ENCODE peak calls at places on chromosome 2, in ten cellular contexts. One of them, this sample, is unnamed. For H3K27me3 and H3K36me3, the result is how much of the 10 kb centered on the place peaks cover.

GRCh38 chr2:145685323-145686050 is 1165.6 kb upstream of the ZEB2 start:
- DNase-seq in keratinocyte: no peak
- DNase-seq in aorta: no peak
- DNase-seq in transverse colon: no peak
- DNase-seq in ascending aorta: no peak
- DNase-seq in H1: no peak
- DNase-seq in heart left ventricle: no peak
- DNase-seq in tibial artery: no peak
- DNase-seq in mesendoderm: no peak
- DNase-seq in astrocyte: peak
- DNase-seq in this sample: no peak

GRCh38 chr2:72350852-72351251 is 203.2 kb upstream of the CYP26B1 start:
- DNase-seq in keratinocyte: peak
- DNase-seq in aorta: no peak
- DNase-seq in transverse colon: no peak
- DNase-seq in ascending aorta: no peak
- DNase-seq in H1: no peak
- DNase-seq in heart left ventricle: no peak
- DNase-seq in tibial artery: no peak
- DNase-seq in mesendoderm: peak
- DNase-seq in astrocyte: no peak
- DNase-seq in this sample: no peak

GRCh38 chr2:167733750-167734149 is 513.6 kb downstream of the STK39 start:
- DNase-seq in keratinocyte: no peak
- DNase-seq in aorta: no peak
- DNase-seq in transverse colon: peak
- DNase-seq in ascending aorta: no peak
- DNase-seq in H1: no peak
- DNase-seq in heart left ventricle: no peak
- DNase-seq in tibial artery: no peak
- DNase-seq in mesendoderm: peak
- DNase-seq in astrocyte: no peak
- DNase-seq in this sample: no peak

GRCh38 chr2:217775920-217776503 is 226.8 kb downstream of the TNS1 start:
- DNase-seq in keratinocyte: no peak
- DNase-seq in aorta: no peak
- DNase-seq in transverse colon: no peak
- DNase-seq in ascending aorta: no peak
- DNase-seq in H1: no peak
- DNase-seq in heart left ventricle: no peak
- DNase-seq in tibial artery: no peak
- DNase-seq in mesendoderm: peak
- DNase-seq in astrocyte: no peak
- DNase-seq in this sample: no peak

GRCh38 chr2:32565902-32566301 is 61.9 kb upstream of the TTC27 start:
- DNase-seq in keratinocyte: no peak
- DNase-seq in aorta: no peak
- DNase-seq in transverse colon: no peak
- DNase-seq in ascending aorta: no peak
- DNase-seq in H1: no peak
- DNase-seq in heart left ventricle: no peak
- DNase-seq in tibial artery: no peak
- DNase-seq in mesendoderm: no peak
- DNase-seq in astrocyte: no peak
- DNase-seq in this sample: no peak

GRCh38 chr2:216554755-216555154 is 56.1 kb downstream of the RPL37A start:
- DNase-seq in keratinocyte: no peak
- DNase-seq in aorta: no peak
- DNase-seq in transverse colon: no peak
- DNase-seq in ascending aorta: no peak
- DNase-seq in H1: no peak
- DNase-seq in heart left ventricle: no peak
- DNase-seq in tibial artery: no peak
- DNase-seq in mesendoderm: no peak
- DNase-seq in astrocyte: no peak
- DNase-seq in this sample: peak

GRCh38 chr2:100513650-100514049 is 43.4 kb downstream of the NMS start:
- DNase-seq in keratinocyte: no peak
- DNase-seq in aorta: no peak
- DNase-seq in transverse colon: no peak
- DNase-seq in ascending aorta: no peak
- DNase-seq in H1: no peak
- DNase-seq in heart left ventricle: no peak
- DNase-seq in tibial artery: no peak
- DNase-seq in mesendoderm: no peak
- DNase-seq in astrocyte: no peak
- DNase-seq in this sample: no peak

GRCh38 chr2:182088681-182089333 is 103.2 kb downstream of the PPP1R1C start:
- DNase-seq in keratinocyte: no peak
- DNase-seq in aorta: no peak
- DNase-seq in transverse colon: no peak
- DNase-seq in ascending aorta: no peak
- DNase-seq in H1: no peak
- DNase-seq in heart left ventricle: no peak
- DNase-seq in tibial artery: no peak
- DNase-seq in mesendoderm: no peak
- DNase-seq in astrocyte: no peak
- DNase-seq in this sample: no peak

GRCh38 chr2:109166811-109167210 is 37.8 kb downstream of the SH3RF3 start:
- DNase-seq in keratinocyte: no peak
- DNase-seq in aorta: no peak
- DNase-seq in transverse colon: no peak
- DNase-seq in ascending aorta: no peak
- DNase-seq in H1: no peak
- DNase-seq in heart left ventricle: no peak
- DNase-seq in tibial artery: no peak
- DNase-seq in mesendoderm: no peak
- DNase-seq in astrocyte: no peak
- DNase-seq in this sample: no peak

GRCh38 chr2:120230515-120231471 is 7.6 kb upstream of the TMEM185B start:
- DNase-seq in keratinocyte: no peak
- DNase-seq in aorta: peak
- DNase-seq in transverse colon: peak
- DNase-seq in ascending aorta: no peak
- DNase-seq in H1: no peak
- DNase-seq in heart left ventricle: no peak
- DNase-seq in tibial artery: peak
- DNase-seq in mesendoderm: no peak
- DNase-seq in astrocyte: no peak
- DNase-seq in this sample: no peak

GRCh38 chr2:234879671-234880455 is 72.0 kb upstream of the SH3BP4 start:
- DNase-seq in keratinocyte: peak
- DNase-seq in aorta: no peak
- DNase-seq in transverse colon: no peak
- DNase-seq in ascending aorta: no peak
- DNase-seq in H1: no peak
- DNase-seq in heart left ventricle: no peak
- DNase-seq in tibial artery: no peak
- DNase-seq in mesendoderm: no peak
- DNase-seq in astrocyte: peak
- DNase-seq in this sample: no peak

GRCh38 chr2:198662916-198663315 is 794.8 kb downstream of the SATB2 start:
- DNase-seq in keratinocyte: no peak
- DNase-seq in aorta: no peak
- DNase-seq in transverse colon: no peak
- DNase-seq in ascending aorta: no peak
- DNase-seq in H1: no peak
- DNase-seq in heart left ventricle: no peak
- DNase-seq in tibial artery: no peak
- DNase-seq in mesendoderm: no peak
- DNase-seq in astrocyte: no peak
- DNase-seq in this sample: no peak

GRCh38 chr2:47217277-47217676 is 62.2 kb upstream of the STPG4 start:
- DNase-seq in keratinocyte: no peak
- DNase-seq in aorta: no peak
- DNase-seq in transverse colon: no peak
- DNase-seq in ascending aorta: no peak
- DNase-seq in H1: no peak
- DNase-seq in heart left ventricle: no peak
- DNase-seq in tibial artery: no peak
- DNase-seq in mesendoderm: no peak
- DNase-seq in astrocyte: no peak
- DNase-seq in this sample: no peak

GRCh38 chr2:97748397-97748796 is 35.0 kb downstream of the ZAP70 start:
- DNase-seq in keratinocyte: no peak
- DNase-seq in aorta: no peak
- DNase-seq in transverse colon: peak
- DNase-seq in ascending aorta: no peak
- DNase-seq in H1: peak
- DNase-seq in heart left ventricle: peak
- DNase-seq in tibial artery: no peak
- DNase-seq in mesendoderm: peak
- DNase-seq in astrocyte: no peak
- DNase-seq in this sample: peak

GRCh38 chr2:1591461-1591770 is 152.9 kb downstream of the PXDN start:
- DNase-seq in keratinocyte: no peak
- DNase-seq in aorta: peak
- DNase-seq in transverse colon: no peak
- DNase-seq in ascending aorta: no peak
- DNase-seq in H1: no peak
- DNase-seq in heart left ventricle: no peak
- DNase-seq in tibial artery: no peak
- DNase-seq in mesendoderm: no peak
- DNase-seq in astrocyte: no peak
- DNase-seq in this sample: no peak
- H3K27ac ChIP-seq in keratinocyte: no peak
- H3K27ac ChIP-seq in aorta: no peak
- H3K27ac ChIP-seq in transverse colon: no peak
- H3K27ac ChIP-seq in ascending aorta: no peak
- H3K27ac ChIP-seq in H1: no peak
- H3K27ac ChIP-seq in heart left ventricle: no peak
- H3K27ac ChIP-seq in tibial artery: no peak
- H3K27ac ChIP-seq in mesendoderm: no peak
- H3K27ac ChIP-seq in astrocyte: peak
- H3K27ac ChIP-seq in this sample: no peak

GRCh38 chr2:23211987-23212583 is 172.9 kb upstream of the KLHL29 start:
- DNase-seq in keratinocyte: no peak
- DNase-seq in aorta: no peak
- DNase-seq in transverse colon: peak
- DNase-seq in ascending aorta: no peak
- DNase-seq in H1: no peak
- DNase-seq in heart left ventricle: no peak
- DNase-seq in tibial artery: no peak
- DNase-seq in mesendoderm: no peak
- DNase-seq in astrocyte: no peak
- DNase-seq in this sample: no peak
- H3K27me3 ChIP-seq in keratinocyte: under half
- H3K27me3 ChIP-seq in aorta: under half
- H3K27me3 ChIP-seq in transverse colon: under half
- H3K27me3 ChIP-seq in ascending aorta: under half
- H3K27me3 ChIP-seq in H1: under half
- H3K27me3 ChIP-seq in heart left ventricle: under half
- H3K27me3 ChIP-seq in tibial artery: under half
- H3K27me3 ChIP-seq in mesendoderm: under half
- H3K27me3 ChIP-seq in astrocyte: under half
- H3K27me3 ChIP-seq in this sample: under half

DNA sequence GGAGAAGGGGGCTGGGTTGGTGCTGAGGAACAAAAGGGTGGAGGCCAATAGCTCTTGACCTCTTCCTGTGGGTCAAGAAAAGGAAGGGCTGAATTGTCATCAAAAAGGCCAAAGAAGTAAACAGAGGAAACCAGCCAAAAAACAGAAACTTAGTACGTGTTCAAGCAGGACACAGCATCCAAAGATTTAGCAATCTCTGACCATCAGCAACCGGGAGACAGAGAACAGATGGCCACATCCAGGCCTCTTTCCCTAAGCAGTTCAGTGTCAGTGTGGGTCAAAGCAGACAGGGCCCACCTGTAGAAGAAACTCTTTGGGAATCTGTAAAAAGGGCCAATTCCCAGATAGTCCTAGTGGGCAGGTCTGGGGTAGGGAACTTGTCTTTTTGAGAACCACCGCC is 2.8 kb downstream of the DNPEP start:
- DNase-seq in keratinocyte: no peak
- DNase-seq in aorta: no peak
- DNase-seq in transverse colon: no peak
- DNase-seq in ascending aorta: no peak
- DNase-seq in H1: no peak
- DNase-seq in heart left ventricle: no peak
- DNase-seq in tibial artery: no peak
- DNase-seq in mesendoderm: no peak
- DNase-seq in astrocyte: no peak
- DNase-seq in this sample: no peak
- H3K36me3 ChIP-seq in keratinocyte: under half
- H3K36me3 ChIP-seq in aorta: under half
- H3K36me3 ChIP-seq in transverse colon: under half
- H3K36me3 ChIP-seq in ascending aorta: under half
- H3K36me3 ChIP-seq in H1: under half
- H3K36me3 ChIP-seq in heart left ventricle: half or more
- H3K36me3 ChIP-seq in tibial artery: half or more
- H3K36me3 ChIP-seq in mesendoderm: under half
- H3K36me3 ChIP-seq in astrocyte: under half
- H3K36me3 ChIP-seq in this sample: half or more

GRCh38 chr2:105393373-105394055 is 5.3 kb downstream of the FHL2 start:
- DNase-seq in keratinocyte: no peak
- DNase-seq in aorta: no peak
- DNase-seq in transverse colon: peak
- DNase-seq in ascending aorta: no peak
- DNase-seq in H1: no peak
- DNase-seq in heart left ventricle: peak
- DNase-seq in tibial artery: no peak
- DNase-seq in mesendoderm: no peak
- DNase-seq in astrocyte: peak
- DNase-seq in this sample: no peak

GRCh38 chr2:105397025-105397722 is 1.7 kb downstream of the FHL2 start:
- DNase-seq in keratinocyte: no peak
- DNase-seq in aorta: no peak
- DNase-seq in transverse colon: peak
- DNase-seq in ascending aorta: no peak
- DNase-seq in H1: no peak
- DNase-seq in heart left ventricle: no peak
- DNase-seq in tibial artery: no peak
- DNase-seq in mesendoderm: peak
- DNase-seq in astrocyte: no peak
- DNase-seq in this sample: no peak

GRCh38 chr2:105396254-105397024 is 2.4 kb downstream of the FHL2 start:
- DNase-seq in keratinocyte: peak
- DNase-seq in aorta: peak
- DNase-seq in transverse colon: peak
- DNase-seq in ascending aorta: no peak
- DNase-seq in H1: no peak
- DNase-seq in heart left ventricle: no peak
- DNase-seq in tibial artery: peak
- DNase-seq in mesendoderm: peak
- DNase-seq in astrocyte: peak
- DNase-seq in this sample: no peak

GRCh38 chr2:105394951-105395611 is 3.8 kb downstream of the FHL2 start:
- DNase-seq in keratinocyte: no peak
- DNase-seq in aorta: no peak
- DNase-seq in transverse colon: peak
- DNase-seq in ascending aorta: no peak
- DNase-seq in H1: no peak
- DNase-seq in heart left ventricle: no peak
- DNase-seq in tibial artery: no peak
- DNase-seq in mesendoderm: no peak
- DNase-seq in astrocyte: peak
- DNase-seq in this sample: no peak

DNA sequence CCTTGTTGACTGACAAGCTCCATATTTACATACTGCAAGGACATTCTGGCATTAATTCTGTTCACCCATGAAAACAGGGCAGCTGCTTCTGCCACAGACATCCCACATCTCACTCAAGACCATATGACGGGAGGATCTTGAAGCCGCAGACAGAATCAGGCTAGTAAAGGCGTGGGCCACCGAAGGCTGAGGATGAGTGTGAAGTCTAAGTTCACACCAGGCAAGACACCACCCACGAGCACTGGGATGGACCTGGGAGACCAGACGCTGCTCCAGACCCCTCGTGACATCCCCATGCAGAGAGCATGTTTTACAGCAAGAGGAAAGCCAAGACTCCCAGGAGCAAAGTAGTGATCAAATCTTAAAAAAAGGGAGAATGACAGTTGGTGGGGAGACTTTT is 3.2 kb downstream of the FHL2 start:
- DNase-seq in keratinocyte: no peak
- DNase-seq in aorta: no peak
- DNase-seq in transverse colon: peak
- DNase-seq in ascending aorta: no peak
- DNase-seq in H1: no peak
- DNase-seq in heart left ventricle: no peak
- DNase-seq in tibial artery: no peak
- DNase-seq in mesendoderm: no peak
- DNase-seq in astrocyte: no peak
- DNase-seq in this sample: no peak
- H3K27ac ChIP-seq in keratinocyte: peak
- H3K27ac ChIP-seq in aorta: no peak
- H3K27ac ChIP-seq in transverse colon: peak
- H3K27ac ChIP-seq in ascending aorta: no peak
- H3K27ac ChIP-seq in H1: no peak
- H3K27ac ChIP-seq in heart left ventricle: peak
- H3K27ac ChIP-seq in tibial artery: no peak
- H3K27ac ChIP-seq in mesendoderm: no peak
- H3K27ac ChIP-seq in astrocyte: peak
- H3K27ac ChIP-seq in this sample: no peak

This sample was measured in DND-41.